ENCODE peak calls at places on chromosomes 6 and 20, in seven cellular contexts. B is fibroblast of the aortic adventitia, E is fibroblast of mammary gland, C is GM12865, S is left ventricle myocardium inferior, X is psoas muscle, T is brain microvascular endothelial cell. V is an unnamed sample.
A peak's percentile ranks its signal among the peaks of the same experiment; 100 is the strongest.

GRCh38 chr6:31645325-31645724 is 7.1 kb downstream of the BAG6 start:
- DNase-seq in E (no peak), C (no peak), X (no peak), S (no peak), T (no peak), B (no peak), V (no peak)

GRCh38 chr6:156658186-156658585 is 119.0 kb upstream of the ARID1B start:
- DNase-seq in E (peak; percentile 75), X (no peak), T (peak; percentile 80), B (peak; percentile 94), S (no peak), C (no peak), V (peak; percentile 95)

GRCh38 chr6:110317646-110318045 is 40.5 kb downstream of the METTL24 start:
- DNase-seq in B (no peak), X (no peak), T (no peak), S (no peak), E (no peak), C (no peak), V (no peak)

GRCh38 chr6:151054304-151054703 is 185.5 kb upstream of the AKAP12 start:
- DNase-seq in T (peak; percentile 97), X (no peak), C (no peak), E (peak; percentile 36), B (peak; percentile 80), S (peak; percentile 34), V (peak; percentile 82)

GRCh38 chr6:43625393-43625992 is 3.6 kb downstream of the GTPBP2 start:
- DNase-seq in B (no peak), T (no peak), E (no peak), C (no peak), S (no peak), X (no peak), V (no peak)

GRCh38 chr6:19841181-19841580 is 4.0 kb downstream of the ID4 start:
- DNase-seq in T (no peak), X (no peak), S (no peak), C (no peak), B (no peak), E (no peak), V (no peak)

GRCh38 chr6:126344181-126344580 is 4.3 kb downstream of the CENPW start:
- DNase-seq in S (no peak), X (no peak), B (no peak), C (no peak), T (no peak), E (no peak), V (no peak)

GRCh38 chr6:170403451-170403850 is 96.9 kb downstream of the FAM120B start:
- DNase-seq in S (no peak), T (peak; percentile 50), C (no peak), B (peak; percentile 27), E (peak; percentile 18), X (no peak), V (peak; percentile 47)

GRCh38 chr20:43658068-43658722 is 8.7 kb upstream of the MYBL2 start:
- DNase-seq in B (no peak), S (no peak), T (no peak), X (no peak), C (peak; percentile 29), E (peak; percentile 24), V (peak; percentile 6)

GRCh38 chr6:90098025-90098474 is 198.6 kb downstream of the BACH2 start:
- DNase-seq in X (peak; percentile 82), S (peak; percentile 66), E (peak; percentile 93), C (no peak), B (peak; percentile 93), T (peak; percentile 35), V (peak; percentile 91)

GRCh38 chr6:11729083-11729482 is 49.5 kb downstream of the ADTRP start:
- DNase-seq in T (no peak), E (no peak), X (no peak), S (no peak), B (no peak), C (no peak), V (no peak)

GRCh38 chr6:135647521-135647920 is 150.0 kb upstream of the AHI1 start:
- DNase-seq in T (no peak), X (no peak), B (no peak), C (no peak), S (no peak), E (no peak), V (no peak)

GRCh38 chr20:33392016-33392415 is 9.3 kb downstream of the CDK5RAP1 start:
- DNase-seq in S (no peak), T (no peak), B (peak; percentile 87), C (no peak), X (no peak), E (peak; percentile 80), V (no peak)

GRCh38 chr6:89938014-89938413 is 43.7 kb downstream of the GJA10 start:
- DNase-seq in T (no peak), B (no peak), E (no peak), X (no peak), S (no peak), C (no peak), V (no peak)

GRCh38 chr6:160226118-160226541 is 32.5 kb downstream of the SLC22A2 start:
- DNase-seq in T (peak; percentile 53), X (no peak), E (peak; percentile 59), C (peak; percentile 13), B (no peak), S (no peak), V (no peak)

GRCh38 chr20:41669708-41670263 is 51.6 kb upstream of the CHD6 start:
- DNase-seq in S (no peak), B (no peak), E (no peak), C (no peak), X (no peak), T (no peak), V (no peak)

GRCh38 chr20:20318318-20319161 is 49.4 kb upstream of the INSM1 start:
- DNase-seq in T (no peak), X (no peak), S (no peak), E (peak; percentile 7), B (peak; percentile 2), C (no peak), V (no peak)

GRCh38 chr20:1684872-1685271 is 27.3 kb upstream of the SIRPG start:
- DNase-seq in T (no peak), X (no peak), B (no peak), E (no peak), C (no peak), S (no peak), V (no peak)

GRCh38 chr20:4569092-4569491 is 152.6 kb upstream of the PRND start:
- DNase-seq in E (no peak), T (no peak), X (no peak), S (no peak), B (no peak), C (no peak), V (no peak)

GRCh38 chr6:109052852-109053251 is 41.8 kb downstream of the SESN1 start:
- DNase-seq in B (no peak), E (no peak), C (no peak), S (no peak), T (no peak), X (no peak), V (no peak)

GRCh38 chr6:36929607-36930006 is 24.9 kb upstream of the PI16 start:
- DNase-seq in S (no peak), E (peak; percentile 88), C (no peak), T (no peak), X (no peak), B (peak; percentile 64), V (peak; percentile 63)

GRCh38 chr20:60642546-60642945 is 609.5 kb upstream of the CDH4 start:
- DNase-seq in B (no peak), S (no peak), E (no peak), T (no peak), X (no peak), C (no peak), V (no peak)

DNA sequence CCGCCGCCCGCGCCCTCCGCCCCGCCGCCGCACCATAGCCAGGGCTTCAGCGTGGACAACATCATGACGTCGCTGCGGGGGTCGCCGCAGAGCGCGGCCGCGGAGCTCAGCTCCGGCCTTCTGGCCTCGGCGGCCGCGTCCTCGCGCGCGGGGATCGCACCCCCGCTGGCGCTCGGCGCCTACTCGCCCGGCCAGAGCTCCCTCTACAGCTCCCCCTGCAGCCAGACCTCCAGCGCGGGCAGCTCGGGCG is 1.5 kb downstream of the FOXC1 start:
- DNase-seq in E (no peak), C (no peak), X (no peak), S (no peak), T (no peak), B (peak; percentile 39), V (peak; percentile 53)
- H3K4me3 ChIP-seq in E (peak overlapping the region; percentile 58), C (no peak overlapping the region), X (peak overlapping the region; percentile 78), S (peak overlapping the region; percentile 77), T (peak overlapping the region; percentile 59), B (peak overlapping the region; percentile 85), V (peak overlapping the region; percentile 72)

GRCh38 chr20:46011631-46012482 is 3.1 kb downstream of the MMP9 start:
- DNase-seq in E (peak; percentile 69), X (peak; percentile 69), T (no peak), B (no peak), C (peak; percentile 65), S (peak; percentile 60), V (peak; percentile 46)
- TF ChIP-seq CTCF in E (peak; percentile 31), X (no peak), T (peak; percentile 50), B (peak; percentile 8), C (peak; percentile 44), S (no peak), V (peak; percentile 16)

DNA sequence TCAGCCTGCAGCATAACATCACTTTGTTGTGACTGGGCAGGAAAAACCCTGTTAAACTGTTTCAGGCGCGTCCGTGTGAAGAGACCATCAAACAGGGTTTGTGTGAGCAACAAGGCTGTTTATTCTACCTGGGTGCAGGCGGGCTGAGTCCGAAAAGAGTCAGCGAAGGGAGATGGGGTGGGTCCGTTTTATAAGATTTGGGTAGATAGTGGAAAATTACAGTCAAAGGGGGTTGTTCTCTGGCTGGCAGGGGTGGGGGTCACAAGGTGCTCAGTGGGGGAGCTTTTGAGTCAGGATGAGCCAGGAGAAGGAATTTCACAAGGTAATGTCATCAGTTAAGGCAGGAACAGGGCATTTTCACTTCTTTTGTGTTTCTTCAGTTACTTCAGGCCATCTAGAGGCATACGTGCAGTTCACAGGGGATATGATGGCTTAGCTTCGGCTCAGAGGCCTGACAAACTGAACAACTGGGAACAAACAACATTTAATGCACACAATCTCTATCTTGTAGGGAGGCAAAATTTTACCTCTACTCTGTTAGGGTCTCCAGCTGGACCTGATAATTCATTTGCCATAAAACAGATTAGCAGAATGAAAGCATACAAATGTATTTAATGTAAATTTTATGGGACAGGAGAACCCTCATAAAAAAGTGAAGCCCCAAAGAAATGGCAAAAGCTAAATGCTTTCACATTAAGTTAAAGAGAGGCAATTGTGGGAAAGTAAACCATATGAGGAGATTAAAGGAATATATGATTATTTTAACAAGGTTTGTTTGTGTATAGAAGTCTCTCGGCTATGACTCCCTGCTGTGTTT is 58.3 kb upstream of the HFE start:
- DNase-seq in B (no peak), E (no peak), X (no peak), C (no peak), T (no peak), S (no peak), V (no peak)
- H3K4me3 ChIP-seq in B (no peak overlapping the region), E (no peak overlapping the region), X (no peak overlapping the region), C (no peak overlapping the region), T (no peak overlapping the region), S (no peak overlapping the region), V (no peak overlapping the region)

DNA sequence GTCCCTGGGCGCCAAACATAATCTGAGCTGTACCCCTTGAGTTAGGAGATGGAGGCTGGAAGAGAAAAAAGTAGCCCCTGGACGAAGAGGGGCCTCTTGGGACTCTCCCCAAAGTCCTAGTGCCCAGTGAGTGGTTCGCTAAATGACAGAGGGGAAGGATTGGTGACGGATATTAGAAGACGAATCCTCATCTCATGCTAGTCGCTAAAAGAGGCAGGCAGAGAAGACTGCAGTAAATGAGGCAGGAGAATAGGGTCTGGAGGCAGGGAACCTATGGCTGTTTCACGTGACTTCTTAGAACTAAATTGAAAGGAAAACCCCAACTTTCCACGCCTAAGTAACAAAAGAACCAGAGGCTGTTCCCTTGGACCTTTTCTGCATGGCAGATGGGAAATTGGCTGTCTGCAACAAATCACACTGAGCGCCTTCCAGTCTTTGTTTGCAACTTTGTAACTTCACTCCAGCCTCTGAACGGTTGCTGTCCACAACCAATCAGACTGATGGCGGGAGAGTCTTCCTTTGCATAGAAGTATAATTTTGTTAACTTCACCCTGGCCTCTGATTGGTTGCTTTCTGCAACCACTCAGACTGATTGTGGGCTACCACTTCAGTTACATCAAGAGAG is 730 bp upstream of the RBL1 start:
- DNase-seq in X (no peak), T (no peak), S (no peak), C (peak; percentile 71), E (no peak), B (no peak), V (no peak)
- TF ChIP-seq CTCF in X (no peak), T (no peak), S (no peak), C (no peak), E (no peak), B (no peak), V (no peak)